ENCODE peak calls at places on chromosomes 3 and 15, in four cellular contexts. I, X, U and A are unnamed samples. For H3K4me1, the result is how much of the 10 kb centered on the place peaks cover.

GRCh38 chr3:197027151-197027895 is 2.3 kb downstream of the MELTF start:
- DNase-seq in U (no peak), I (no peak), X (no peak), A (no peak)

GRCh38 chr3:98039322-98040024 is 4.4 kb upstream of the GABRR3 start:
- DNase-seq in I (peak), X (peak), U (peak), A (peak)

GRCh38 chr15:40313531-40314398 is 6.0 kb upstream of the PLCB2 start:
- DNase-seq in X (peak), I (no peak), U (no peak), A (no peak)

GRCh38 chr3:30643763-30644462 is 37.5 kb downstream of the TGFBR2 start:
- DNase-seq in U (no peak), X (no peak), I (no peak), A (no peak)

GRCh38 chr15:41512512-41513281 is 930 bp downstream of the LTK start:
- DNase-seq in I (no peak), U (no peak), X (no peak), A (no peak)

GRCh38 chr15:57198654-57199241 is 177.6 kb upstream of the CGNL1 start:
- DNase-seq in U (no peak), X (no peak), I (no peak), A (no peak)

GRCh38 chr15:67803996-67804843 is 21.1 kb upstream of the SKOR1 start:
- DNase-seq in U (no peak), I (no peak), X (no peak), A (no peak)

GRCh38 chr3:56772926-56773587 is 28.7 kb downstream of the ARHGEF3 start:
- DNase-seq in X (no peak), U (no peak), I (no peak), A (no peak)

GRCh38 chr3:16468114-16469098 is 45.1 kb downstream of the RFTN1 start:
- DNase-seq in X (no peak), U (no peak), I (no peak), A (no peak)

GRCh38 chr3:152365766-152366593 is 97.3 kb downstream of the MBNL1 start:
- DNase-seq in U (no peak), I (no peak), X (no peak), A (no peak)

GRCh38 chr3:49703443-49703927 is 14.1 kb downstream of the RNF123 start:
- DNase-seq in X (no peak), I (peak), U (peak), A (peak)

GRCh38 chr15:64009798-64010241 is 36.5 kb downstream of the DAPK2 start:
- DNase-seq in U (no peak), X (no peak), I (peak), A (no peak)

GRCh38 chr3:62940763-62941632 is 65.8 kb upstream of the CADPS start:
- DNase-seq in I (no peak), X (no peak), U (no peak), A (no peak)

GRCh38 chr15:86629409-86629808 is 549.7 kb downstream of the AGBL1 start:
- DNase-seq in U (no peak), X (no peak), I (no peak), A (no peak)

GRCh38 chr15:29278436-29279099 is 8.9 kb upstream of the NSMCE3 start:
- DNase-seq in I (no peak), X (no peak), U (no peak), A (no peak)

GRCh38 chr3:32508731-32509130 is 6.1 kb upstream of the CMTM6 start:
- DNase-seq in X (no peak), U (no peak), I (no peak), A (no peak)

GRCh38 chr15:60519218-60519617 is 40.3 kb upstream of the ICE2 start:
- DNase-seq in X (no peak), U (no peak), I (no peak), A (no peak)

GRCh38 chr3:162586591-162586990 is 1090.0 kb downstream of the OTOL1 start:
- DNase-seq in X (no peak), I (no peak), U (no peak), A (no peak)

GRCh38 chr3:133037440-133037839 is 751 bp upstream of the TMEM108 start:
- DNase-seq in U (no peak), X (no peak), I (no peak), A (no peak)

GRCh38 chr15:92453611-92454010 is 59.9 kb downstream of the ST8SIA2 start:
- DNase-seq in I (no peak), U (no peak), X (no peak), A (no peak)

GRCh38 chr15:92454525-92455105 is 60.9 kb downstream of the ST8SIA2 start:
- DNase-seq in X (no peak), U (no peak), I (no peak), A (no peak)

GRCh38 chr15:92451225-92451825 is 57.6 kb downstream of the ST8SIA2 start:
- DNase-seq in X (no peak), I (no peak), U (no peak), A (no peak)

GRCh38 chr15:92449476-92449875 is 55.8 kb downstream of the ST8SIA2 start:
- DNase-seq in X (no peak), I (no peak), U (no peak), A (no peak)

GRCh38 chr15:92452143-92452542 is 58.5 kb downstream of the ST8SIA2 start:
- DNase-seq in U (no peak), X (no peak), I (no peak), A (no peak)
- H3K4me1 ChIP-seq in U (under half), X (under half), I (under half), A (under half)

DNA sequence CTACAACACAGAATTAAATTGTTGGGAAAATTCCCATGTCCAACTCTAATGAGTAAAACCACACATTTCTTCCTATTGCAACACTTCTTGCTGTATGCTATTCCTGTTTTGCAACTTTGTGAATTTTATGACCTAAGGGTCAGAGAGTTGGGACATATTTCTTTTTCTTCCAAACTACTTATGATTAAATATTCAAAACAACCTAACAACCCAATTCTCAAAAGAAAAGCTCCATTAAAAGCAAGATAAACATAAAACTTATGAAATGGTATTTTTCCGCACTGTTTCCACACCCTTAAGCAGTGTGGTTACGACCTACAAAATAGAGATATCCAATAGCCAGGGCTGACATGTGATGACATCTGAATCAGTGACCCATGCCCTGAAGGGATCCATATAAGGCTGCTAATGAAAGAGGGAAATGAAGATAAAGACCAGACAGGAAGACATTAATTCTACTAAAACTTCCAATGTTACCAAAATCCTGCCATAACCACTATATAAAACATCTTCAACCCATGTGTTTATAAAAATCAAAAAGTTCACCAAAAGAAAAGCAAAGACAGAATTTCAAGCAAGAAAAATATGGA is 45.6 kb downstream of the DMXL2 start:
- DNase-seq in I (no peak), X (peak), U (no peak), A (no peak)
- H3K4me3 ChIP-seq in I (no peak), X (no peak), U (no peak), A (no peak)

GRCh38 chr3:12076666-12077065 is 72.5 kb downstream of the SYN2 start:
- DNase-seq in X (no peak), U (no peak), I (no peak), A (no peak)

GRCh38 chr3:12070098-12070497 is 65.9 kb downstream of the SYN2 start:
- DNase-seq in U (no peak), I (no peak), X (no peak), A (no peak)

GRCh38 chr3:12073106-12073505 is 68.9 kb downstream of the SYN2 start:
- DNase-seq in U (no peak), X (no peak), I (no peak), A (no peak)

DNA sequence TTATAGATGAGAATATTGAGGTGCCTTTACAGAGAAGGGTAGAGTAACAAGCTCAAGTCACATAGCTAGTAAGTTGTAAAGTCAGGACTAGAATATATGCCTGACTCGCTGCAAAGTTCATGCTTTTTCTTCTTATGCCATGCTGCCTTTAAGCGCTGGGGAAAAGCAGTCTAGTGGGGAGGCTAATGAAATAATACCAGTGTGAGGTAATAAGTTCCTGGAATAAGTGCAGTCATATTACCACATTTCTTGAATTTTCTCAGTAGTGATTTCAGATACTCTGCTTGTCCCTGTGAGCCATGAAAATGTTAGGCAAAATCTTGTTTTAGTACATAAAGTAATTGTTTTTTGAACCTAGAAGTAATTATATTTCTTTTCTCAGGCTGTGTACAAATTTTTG is 71.8 kb downstream of the SYN2 start:
- DNase-seq in I (no peak), X (no peak), U (no peak), A (no peak)
- H3K4me1 ChIP-seq in I (under half), X (under half), U (under half), A (under half)

GRCh38 chr3:187104342-187104741 is 35.0 kb downstream of the RPL39L start:
- DNase-seq in U (peak), I (no peak), X (no peak), A (no peak)

GRCh38 chr3:187101184-187102072 is 37.9 kb downstream of the RPL39L start:
- DNase-seq in U (peak), I (peak), X (peak), A (peak)

GRCh38 chr3:187104956-187105355 is 34.3 kb downstream of the RPL39L start:
- DNase-seq in U (no peak), X (no peak), I (no peak), A (no peak)

GRCh38 chr3:187103251-187103650 is 36.0 kb downstream of the RPL39L start:
- DNase-seq in U (no peak), X (no peak), I (no peak), A (no peak)

GRCh38 chr3:187102073-187102634 is 37.1 kb downstream of the RPL39L start:
- DNase-seq in X (no peak), I (no peak), U (no peak), A (no peak)
- H3K4me3 ChIP-seq in X (peak), I (no peak), U (peak), A (peak)

GRCh38 chr3:139793408-139793807 is 115.6 kb upstream of the NMNAT3 start:
- DNase-seq in U (no peak), X (no peak), I (no peak), A (no peak)
- H3K4me1 ChIP-seq in U (under half), X (under half), I (under half), A (under half)

GRCh38 chr15:25846377-25846776 is 16.8 kb downstream of the ATP10A start:
- DNase-seq in I (no peak), U (no peak), X (no peak), A (peak)
- H3K4me3 ChIP-seq in I (no peak), U (no peak), X (no peak), A (no peak)

GRCh38 chr3:126915015-126915414 is 67.9 kb upstream of the PLXNA1 start:
- DNase-seq in X (no peak), U (no peak), I (no peak), A (no peak)
- H3K4me1 ChIP-seq in X (under half), U (under half), I (under half), A (under half)